ENCODE peak calls at places on chromosomes 4 and X, in four cellular contexts. K is pancreas, Q is breast epithelium, U is Kasumi-1. L is an unnamed sample.

GRCh38 chr4:7336732-7337131 is 98.0 kb downstream of the PSAPL1 start:
- DNase-seq in Q (no peak), U (no peak), K (no peak), L (no peak)

GRCh38 chr4:72997409-72997808 is 72.1 kb downstream of the COX18 start:
- DNase-seq in K (no peak), Q (no peak), U (no peak), L (no peak)

GRCh38 chrX:107713205-107714195 is 62.1 kb downstream of the TSC22D3 start:
- DNase-seq in Q (no peak), U (no peak), K (no peak), L (no peak)

GRCh38 chrX:134671207-134671750 is 13.0 kb upstream of the PLAC1 start:
- DNase-seq in U (peak; percentile 20), K (no peak), Q (no peak), L (peak; percentile 6)

GRCh38 chr4:56463711-56464110 is 3.7 kb upstream of the SRP72 start:
- DNase-seq in K (no peak), U (peak; percentile 56), Q (no peak), L (no peak)

GRCh38 chrX:103254171-103254824 is 657 bp downstream of the TCEAL8 start:
- DNase-seq in Q (no peak), U (peak; percentile 16), K (peak; percentile 47), L (peak; percentile 33)

GRCh38 chr4:14862881-14863280 is 139.4 kb upstream of the CPEB2 start:
- DNase-seq in K (no peak), U (no peak), Q (no peak), L (no peak)

GRCh38 chr4:3521621-3522325 is 10.4 kb downstream of the LRPAP1 start:
- DNase-seq in K (peak; percentile 24), Q (no peak), U (no peak), L (no peak)

GRCh38 chr4:35105486-35105885 is 1138.8 kb downstream of the ARAP2 start:
- DNase-seq in U (no peak), K (no peak), Q (no peak), L (no peak)

GRCh38 chrX:38861489-38861888 is 60.2 kb downstream of the MID1IP1 start:
- DNase-seq in K (no peak), Q (no peak), U (no peak), L (no peak)

GRCh38 chr4:153713840-153714239 is 29.8 kb downstream of the TLR2 start:
- DNase-seq in U (no peak), K (no peak), Q (no peak), L (no peak)

GRCh38 chr4:95044204-95044848 is 286.6 kb downstream of the BMPR1B start:
- DNase-seq in K (no peak), Q (no peak), U (no peak), L (no peak)

GRCh38 chr4:156476359-156476758 is 495.2 kb downstream of the PDGFC start:
- DNase-seq in U (no peak), K (no peak), Q (no peak), L (no peak)

GRCh38 chr4:68038272-68038671 is 75.0 kb upstream of the TMPRSS11A start:
- DNase-seq in K (no peak), Q (no peak), U (no peak), L (no peak)

GRCh38 chrX:129682979-129683378 is 28.2 kb upstream of the APLN start:
- DNase-seq in U (no peak), Q (no peak), K (no peak), L (no peak)

L was measured in GDM1.